ENCODE peak calls at places on chromosomes 12 and 14, in ten cellular contexts. X is neuronal stem cell; R is PC-3; S is RWPE1; Q is SJSA1; E is RWPE2; I is CD4-positive, alpha-beta memory T cell; K is A673; G is uterus; A is substantia nigra. B is an unnamed sample.

GRCh38 chr14:39232554-39233415 is 930 bp upstream of the MIA2 start:
- DNase-seq in X (no peak), G (no peak), S (no peak), A (no peak), I (peak; percentile 10), E (no peak), R (no peak), Q (no peak), K (no peak), B (peak; percentile 28)

GRCh38 chr14:77043177-77043983 is 14.9 kb upstream of the IRF2BPL start:
- DNase-seq in R (peak; percentile 93), I (no peak), S (peak; percentile 53), X (no peak), Q (no peak), K (peak; percentile 64), A (no peak), E (no peak), G (peak; percentile 64), B (peak; percentile 66)

GRCh38 chr12:13008741-13009380 is 8.8 kb upstream of the HEBP1 start:
- DNase-seq in S (no peak), A (no peak), I (no peak), R (no peak), E (no peak), G (no peak), K (no peak), Q (no peak), X (no peak), B (no peak)

GRCh38 chr12:8781326-8781725 is 41.1 kb upstream of the A2ML1 start:
- DNase-seq in Q (no peak), K (no peak), E (no peak), X (no peak), A (no peak), S (no peak), I (no peak), G (no peak), R (no peak), B (no peak)

GRCh38 chr12:79737875-79738718 is 47.3 kb upstream of the PAWR start:
- DNase-seq in I (peak; percentile 19), R (peak; percentile 89), X (peak; percentile 50), K (peak; percentile 72), A (no peak), S (peak; percentile 75), E (no peak), G (no peak), Q (no peak), B (peak; percentile 20)

GRCh38 chr12:13602217-13602616 is 379.2 kb downstream of the GRIN2B start:
- DNase-seq in Q (no peak), I (no peak), K (no peak), S (no peak), X (no peak), A (no peak), E (no peak), G (no peak), R (no peak), B (no peak)

GRCh38 chr12:17928708-17929366 is 161.2 kb downstream of the RERGL start:
- DNase-seq in E (no peak), G (no peak), S (peak; percentile 57), Q (no peak), X (no peak), K (peak; percentile 84), R (peak; percentile 88), I (no peak), A (no peak), B (peak; percentile 5)

GRCh38 chr14:94392510-94392935 is 4.1 kb upstream of the SERPINA1 start:
- DNase-seq in I (peak; percentile 8), A (no peak), K (peak; percentile 31), Q (no peak), X (no peak), S (no peak), R (peak; percentile 2), E (peak; percentile 78), G (no peak), B (no peak)

GRCh38 chr12:48183091-48183875 is at the start of gene CCDC184:
- DNase-seq in E (no peak), I (peak; percentile 86), S (peak; percentile 34), K (peak; percentile 90), A (peak; percentile 25), G (peak; percentile 66), R (peak; percentile 15), Q (peak; percentile 100), X (peak; percentile 86), B (peak; percentile 94)

GRCh38 chr12:103505371-103506236 is 9.8 kb upstream of the C12orf42 start:
- DNase-seq in R (peak; percentile 74), G (no peak), K (no peak), X (no peak), A (no peak), S (no peak), Q (no peak), E (no peak), I (no peak), B (no peak)

GRCh38 chr14:105862581-105863239 is 336.3 kb downstream of the TMEM121 start:
- DNase-seq in A (no peak), K (no peak), R (no peak), E (peak; percentile 34), X (no peak), G (peak; percentile 4), I (no peak), S (no peak), Q (no peak), B (no peak)

GRCh38 chr14:89445252-89445973 is 28.4 kb upstream of the FOXN3 start:
- DNase-seq in I (no peak), E (no peak), S (no peak), A (no peak), R (no peak), G (no peak), K (no peak), Q (no peak), X (no peak), B (no peak)

GRCh38 chr14:94671870-94672444 is 59.8 kb downstream of the SERPINA3 start:
- DNase-seq in A (no peak), I (no peak), E (peak; percentile 57), G (no peak), S (no peak), K (no peak), R (peak; percentile 8), Q (peak; percentile 57), X (no peak), B (no peak)

GRCh38 chr14:50089213-50089612 is 27.2 kb downstream of the VCPKMT start:
- DNase-seq in G (no peak), K (no peak), A (no peak), E (no peak), I (no peak), S (no peak), X (no peak), Q (no peak), R (no peak), B (no peak)

GRCh38 chr12:127121494-127122070 is 1145.4 kb upstream of the TMEM132C start:
- DNase-seq in G (no peak), A (no peak), Q (no peak), E (no peak), R (no peak), I (no peak), X (no peak), K (no peak), S (no peak), B (no peak)

GRCh38 chr12:54549774-54550451 is 512 bp downstream of the PDE1B start:
- DNase-seq in K (peak; percentile 39), Q (no peak), G (no peak), X (no peak), R (no peak), E (no peak), S (peak; percentile 18), A (no peak), I (no peak), B (no peak)

GRCh38 chr12:3872800-3873636 is at the start of gene PARP11:
- DNase-seq in K (peak; percentile 97), E (peak; percentile 99), A (peak; percentile 84), Q (peak; percentile 98), G (peak; percentile 97), R (peak; percentile 82), X (peak; percentile 88), S (peak; percentile 88), I (peak; percentile 97), B (peak; percentile 98)

GRCh38 chr12:94954029-94954685 is 49.3 kb downstream of the NDUFA12 start:
- DNase-seq in R (peak; percentile 90), G (no peak), I (no peak), S (peak; percentile 85), A (no peak), Q (no peak), X (no peak), E (no peak), K (peak; percentile 14), B (peak; percentile 36)
- H3K27ac ChIP-seq in R (peak overlapping the region; percentile 55), G (no peak overlapping the region), I (no peak overlapping the region), S (peak overlapping the region; percentile 63), A (no peak overlapping the region), Q (no peak overlapping the region), X (no peak overlapping the region), E (peak overlapping the region; percentile 88), K (no peak overlapping the region), B (peak overlapping the region; percentile 67)

GRCh38 chr14:91406451-91406850 is 11.2 kb downstream of the CCDC88C start:
- DNase-seq in E (no peak), G (no peak), R (no peak), Q (no peak), S (no peak), K (no peak), I (no peak), X (no peak), A (no peak), B (no peak)
- H3K27ac ChIP-seq in E (no peak overlapping the region), G (no peak overlapping the region), R (no peak overlapping the region), Q (no peak overlapping the region), S (peak overlapping the region; percentile 26), K (no peak overlapping the region), I (peak overlapping the region; percentile 94), X (no peak overlapping the region), A (no peak overlapping the region), B (no peak overlapping the region)

GRCh38 chr12:101933866-101934514 is 56.6 kb downstream of the DRAM1 start:
- DNase-seq in G (no peak), A (no peak), E (no peak), S (no peak), K (no peak), X (no peak), Q (no peak), R (no peak), I (no peak), B (no peak)
- H3K27ac ChIP-seq in G (no peak overlapping the region), A (no peak overlapping the region), E (no peak overlapping the region), S (no peak overlapping the region), K (no peak overlapping the region), X (no peak overlapping the region), Q (no peak overlapping the region), R (no peak overlapping the region), I (no peak overlapping the region), B (no peak overlapping the region)

GRCh38 chr14:99595524-99595923 is 8.5 kb downstream of the CCDC85C start:
- DNase-seq in G (no peak), K (no peak), R (no peak), E (peak; percentile 59), I (no peak), A (no peak), Q (no peak), S (no peak), X (no peak), B (no peak)

GRCh38 chr14:99595034-99595433 is 9.0 kb downstream of the CCDC85C start:
- DNase-seq in R (no peak), G (no peak), X (no peak), K (no peak), I (peak; percentile 29), S (no peak), E (no peak), A (no peak), Q (no peak), B (no peak)

GRCh38 chr14:99596772-99597171 is 7.2 kb downstream of the CCDC85C start:
- DNase-seq in X (no peak), E (peak; percentile 57), K (no peak), G (no peak), Q (no peak), I (no peak), S (no peak), A (no peak), R (no peak), B (no peak)

GRCh38 chr14:99597911-99598600 is 6.0 kb downstream of the CCDC85C start:
- DNase-seq in E (no peak), X (no peak), K (no peak), R (no peak), G (no peak), S (no peak), A (no peak), I (no peak), Q (no peak), B (no peak)

GRCh38 chr14:99596071-99596627 is 7.9 kb downstream of the CCDC85C start:
- DNase-seq in A (no peak), K (no peak), X (no peak), E (peak; percentile 62), I (no peak), R (peak; percentile 36), G (no peak), S (no peak), Q (no peak), B (no peak)
- H3K27ac ChIP-seq in A (no peak overlapping the region), K (no peak overlapping the region), X (no peak overlapping the region), E (peak overlapping the region; percentile 49), I (no peak overlapping the region), R (no peak overlapping the region), G (peak overlapping the region; percentile 47), S (peak overlapping the region; percentile 57), Q (no peak overlapping the region), B (no peak overlapping the region)

B was measured in SJCRH30.